ENCODE peak calls at places on chromosomes 1 and 21, in four cellular contexts. W, F, K and I are unnamed samples.

GRCh38 chr21:16608209-16608830 is 878.5 kb downstream of the USP25 start:
- DNase-seq in F (no peak), K (no peak), W (no peak), I (no peak)

GRCh38 chr1:91502882-91503184 is 2.2 kb downstream of the CDC7 start:
- DNase-seq in F (no peak), K (no peak), W (no peak), I (no peak)

GRCh38 chr1:23238565-23238964 is 21.3 kb upstream of the HTR1D start:
- DNase-seq in W (no peak), F (no peak), K (no peak), I (no peak)

GRCh38 chr1:28891256-28891655 is 23.1 kb upstream of the EPB41 start:
- DNase-seq in K (no peak), F (no peak), W (no peak), I (no peak)

GRCh38 chr1:112713466-112714312 is 1.4 kb downstream of the PPM1J start:
- DNase-seq in K (no peak), W (no peak), F (no peak), I (no peak)

GRCh38 chr1:154943649-154944421 is 7.3 kb upstream of the PMVK start:
- DNase-seq in W (peak), F (no peak), K (no peak), I (no peak)

GRCh38 chr1:167819849-167820683 is 93.9 kb downstream of the ADCY10 start:
- DNase-seq in K (peak), W (peak), F (no peak), I (peak)

GRCh38 chr1:234408757-234409156 is 35.5 kb downstream of the COA6 start:
- DNase-seq in K (no peak), W (no peak), F (no peak), I (no peak)

GRCh38 chr1:71921197-71921596 is 361.1 kb downstream of the NEGR1 start:
- DNase-seq in W (no peak), F (no peak), K (no peak), I (no peak)

GRCh38 chr1:33182452-33182851 is 609 bp upstream of the TRIM62 start:
- DNase-seq in K (no peak), W (no peak), F (no peak), I (no peak)

GRCh38 chr1:29852248-29852647 is 615.9 kb downstream of the PTPRU start:
- DNase-seq in W (no peak), K (no peak), F (no peak), I (no peak)

GRCh38 chr1:6419397-6419802 is 319 bp downstream of the HES2 start:
- DNase-seq in K (no peak), W (no peak), F (no peak), I (no peak)

GRCh38 chr1:198848649-198849048 is 209.8 kb downstream of the PTPRC start:
- DNase-seq in K (no peak), F (no peak), W (no peak), I (no peak)

GRCh38 chr1:27556781-27557595 is 47.0 kb downstream of the AHDC1 start:
- DNase-seq in K (peak), W (peak), F (no peak), I (peak)

GRCh38 chr1:224432672-224433040 is 1.9 kb downstream of the WDR26 start:
- DNase-seq in W (no peak), K (no peak), F (no peak), I (no peak)

GRCh38 chr1:224431726-224432125 is 2.9 kb downstream of the WDR26 start:
- DNase-seq in K (no peak), W (no peak), F (no peak), I (no peak)

GRCh38 chr1:224429616-224430015 is 5.0 kb downstream of the WDR26 start:
- DNase-seq in K (no peak), W (no peak), F (no peak), I (no peak)

GRCh38 chr1:224432141-224432540 is 2.5 kb downstream of the WDR26 start:
- DNase-seq in F (no peak), W (no peak), K (no peak), I (no peak)

GRCh38 chr1:224430511-224431113 is 4.0 kb downstream of the WDR26 start:
- DNase-seq in W (no peak), F (no peak), K (no peak), I (no peak)
- TF ChIP-seq POLR2AphosphoS5 in W (no peak), F (no peak), K (no peak), I (no peak)

GRCh38 chr1:108559215-108560142 is at the start of gene EEIG2:
- DNase-seq in W (peak), F (no peak), K (peak), I (peak)
- TF ChIP-seq POLR2AphosphoS5 in W (peak), F (no peak), K (peak), I (peak)

DNA sequence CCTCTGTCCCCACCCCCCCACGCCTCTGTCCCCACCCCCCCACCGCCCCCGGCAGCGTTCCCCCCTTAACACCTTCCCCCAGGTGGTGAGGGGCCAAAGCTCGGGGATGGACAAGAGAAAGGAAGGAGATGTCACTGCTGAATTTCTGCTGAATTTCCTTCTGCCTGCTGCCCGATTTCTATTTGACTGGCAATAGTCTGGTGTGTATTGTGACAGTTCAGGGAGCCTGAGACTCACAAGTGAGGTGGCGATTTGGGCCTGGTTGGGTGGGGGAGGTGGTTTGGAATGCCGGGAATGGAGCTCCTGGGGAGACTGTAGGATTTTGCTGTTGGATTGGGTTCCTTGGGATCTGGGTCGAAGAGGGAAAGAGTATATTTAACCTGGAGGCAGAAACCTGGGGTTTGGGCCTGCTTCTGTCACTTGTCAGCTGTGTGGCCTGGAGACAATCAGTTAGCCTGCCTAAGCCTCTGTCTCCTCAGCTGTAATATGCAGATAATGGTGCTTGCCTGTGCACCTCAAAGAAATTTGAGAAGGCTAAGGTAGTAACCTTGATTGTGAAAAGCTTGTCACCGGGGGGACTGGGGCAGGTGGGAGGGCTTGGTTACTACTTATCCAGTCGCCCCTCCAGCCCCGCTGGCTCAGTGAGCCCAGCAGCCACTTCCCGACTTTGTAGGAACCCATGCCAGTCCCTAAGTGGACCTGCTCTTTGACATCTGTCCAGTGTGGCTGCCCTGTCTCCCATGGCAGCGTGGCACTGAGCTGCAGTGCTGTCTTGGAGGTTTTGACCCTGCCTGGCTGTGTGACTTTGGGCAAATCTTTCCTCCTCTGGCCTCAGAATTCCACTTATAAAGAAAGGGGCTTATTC is 7.7 kb upstream of the LMNA start:
- DNase-seq in K (no peak), W (no peak), F (no peak), I (no peak)
- TF ChIP-seq POLR2AphosphoS5 in K (no peak), W (no peak), F (no peak), I (no peak)

GRCh38 chr1:44031051-44031899 is at the start of gene SLC6A9:
- DNase-seq in K (no peak), W (peak), F (no peak), I (peak)
- TF ChIP-seq POLR2AphosphoS5 in K (peak), W (peak), F (no peak), I (no peak)

GRCh38 chr1:3333903-3334302 is 120.6 kb upstream of the ARHGEF16 start:
- DNase-seq in W (no peak), F (no peak), K (no peak), I (no peak)
- TF ChIP-seq POLR2AphosphoS5 in W (no peak), F (no peak), K (no peak), I (no peak)